ENCODE peak calls at places on chromosomes 1 and 21, in nine cellular contexts. One of them, this sample, is unnamed.

GRCh38 chr1:109762039-109762585 is 1.6 kb downstream of the EPS8L3 start:
- DNase-seq in heart left ventricle: peak; percentile 29
- DNase-seq in A673: no peak
- DNase-seq in hepatocyte: no peak
- DNase-seq in Calu3: no peak
- DNase-seq in RWPE1: no peak
- DNase-seq in CD8-positive, alpha-beta T cell: no peak
- DNase-seq in lower leg skin: no peak
- DNase-seq in progenitor cell of endocrine pancreas: no peak
- DNase-seq in this sample: no peak

GRCh38 chr1:80363689-80364475 is 1357.4 kb upstream of the ADGRL4 start:
- DNase-seq in hepatocyte: no peak
- DNase-seq in heart left ventricle: no peak
- DNase-seq in Calu3: no peak
- DNase-seq in lower leg skin: no peak
- DNase-seq in progenitor cell of endocrine pancreas: no peak
- DNase-seq in A673: no peak
- DNase-seq in RWPE1: no peak
- DNase-seq in CD8-positive, alpha-beta T cell: no peak
- DNase-seq in this sample: no peak

GRCh38 chr21:36125513-36126121 is 9.3 kb upstream of the CBR3 start:
- DNase-seq in A673: peak; percentile 60
- DNase-seq in progenitor cell of endocrine pancreas: peak; percentile 25
- DNase-seq in RWPE1: no peak
- DNase-seq in Calu3: peak; percentile 36
- DNase-seq in CD8-positive, alpha-beta T cell: peak; percentile 64
- DNase-seq in hepatocyte: peak; percentile 73
- DNase-seq in lower leg skin: no peak
- DNase-seq in heart left ventricle: no peak
- DNase-seq in this sample: no peak

GRCh38 chr1:214332950-214333798 is 52.2 kb downstream of the SMYD2 start:
- DNase-seq in lower leg skin: peak; percentile 50
- DNase-seq in A673: peak; percentile 73
- DNase-seq in CD8-positive, alpha-beta T cell: peak; percentile 43
- DNase-seq in Calu3: peak; percentile 75
- DNase-seq in progenitor cell of endocrine pancreas: peak; percentile 34
- DNase-seq in heart left ventricle: peak; percentile 65
- DNase-seq in RWPE1: peak; percentile 63
- DNase-seq in hepatocyte: peak; percentile 61
- DNase-seq in this sample: peak; percentile 88

GRCh38 chr1:145785481-145785880 is 38.4 kb downstream of the RNF115 start:
- DNase-seq in Calu3: no peak
- DNase-seq in hepatocyte: no peak
- DNase-seq in RWPE1: no peak
- DNase-seq in progenitor cell of endocrine pancreas: no peak
- DNase-seq in CD8-positive, alpha-beta T cell: no peak
- DNase-seq in heart left ventricle: no peak
- DNase-seq in A673: no peak
- DNase-seq in lower leg skin: no peak
- DNase-seq in this sample: no peak

GRCh38 chr1:179761296-179761695 is 18.2 kb downstream of the FAM163A start:
- DNase-seq in Calu3: no peak
- DNase-seq in A673: no peak
- DNase-seq in hepatocyte: no peak
- DNase-seq in progenitor cell of endocrine pancreas: no peak
- DNase-seq in CD8-positive, alpha-beta T cell: no peak
- DNase-seq in heart left ventricle: no peak
- DNase-seq in RWPE1: no peak
- DNase-seq in lower leg skin: no peak
- DNase-seq in this sample: no peak

GRCh38 chr1:205572426-205572825 is 59.4 kb downstream of the ELK4 start:
- DNase-seq in CD8-positive, alpha-beta T cell: no peak
- DNase-seq in heart left ventricle: no peak
- DNase-seq in A673: no peak
- DNase-seq in Calu3: no peak
- DNase-seq in lower leg skin: no peak
- DNase-seq in hepatocyte: no peak
- DNase-seq in RWPE1: no peak
- DNase-seq in progenitor cell of endocrine pancreas: no peak
- DNase-seq in this sample: no peak

GRCh38 chr1:5983361-5984103 is 8.7 kb downstream of the NPHP4 start:
- DNase-seq in progenitor cell of endocrine pancreas: no peak
- DNase-seq in hepatocyte: no peak
- DNase-seq in Calu3: no peak
- DNase-seq in RWPE1: peak; percentile 35
- DNase-seq in lower leg skin: no peak
- DNase-seq in CD8-positive, alpha-beta T cell: no peak
- DNase-seq in heart left ventricle: no peak
- DNase-seq in A673: no peak
- DNase-seq in this sample: no peak

GRCh38 chr1:50348449-50349241 is 74.6 kb downstream of the DMRTA2 start:
- DNase-seq in lower leg skin: peak; percentile 35
- DNase-seq in CD8-positive, alpha-beta T cell: peak; percentile 31
- DNase-seq in RWPE1: peak; percentile 80
- DNase-seq in progenitor cell of endocrine pancreas: peak; percentile 52
- DNase-seq in hepatocyte: peak; percentile 88
- DNase-seq in Calu3: peak; percentile 72
- DNase-seq in heart left ventricle: no peak
- DNase-seq in A673: peak; percentile 83
- DNase-seq in this sample: no peak

GRCh38 chr1:53503433-53503925 is 44.3 kb downstream of the DMRTB1 start:
- DNase-seq in hepatocyte: no peak
- DNase-seq in heart left ventricle: no peak
- DNase-seq in lower leg skin: no peak
- DNase-seq in progenitor cell of endocrine pancreas: no peak
- DNase-seq in CD8-positive, alpha-beta T cell: no peak
- DNase-seq in A673: no peak
- DNase-seq in Calu3: no peak
- DNase-seq in RWPE1: no peak
- DNase-seq in this sample: no peak

GRCh38 chr1:184118051-184118450 is 66.5 kb downstream of the TSEN15 start:
- DNase-seq in RWPE1: peak; percentile 81
- DNase-seq in lower leg skin: no peak
- DNase-seq in Calu3: no peak
- DNase-seq in CD8-positive, alpha-beta T cell: no peak
- DNase-seq in progenitor cell of endocrine pancreas: no peak
- DNase-seq in hepatocyte: peak; percentile 26
- DNase-seq in heart left ventricle: no peak
- DNase-seq in A673: peak; percentile 74
- DNase-seq in this sample: no peak

GRCh38 chr1:24501371-24502167 is 1.1 kb upstream of the RCAN3 start:
- DNase-seq in heart left ventricle: no peak
- DNase-seq in RWPE1: no peak
- DNase-seq in A673: no peak
- DNase-seq in lower leg skin: peak; percentile 27
- DNase-seq in progenitor cell of endocrine pancreas: no peak
- DNase-seq in CD8-positive, alpha-beta T cell: peak; percentile 37
- DNase-seq in hepatocyte: peak; percentile 36
- DNase-seq in Calu3: peak; percentile 33
- DNase-seq in this sample: no peak

GRCh38 chr1:150763631-150764223 is 1.9 kb downstream of the CTSS start:
- DNase-seq in RWPE1: no peak
- DNase-seq in Calu3: no peak
- DNase-seq in progenitor cell of endocrine pancreas: no peak
- DNase-seq in lower leg skin: no peak
- DNase-seq in hepatocyte: no peak
- DNase-seq in heart left ventricle: no peak
- DNase-seq in CD8-positive, alpha-beta T cell: no peak
- DNase-seq in A673: no peak
- DNase-seq in this sample: no peak

GRCh38 chr1:88683516-88683847 is 591 bp upstream of the PKN2 start:
- DNase-seq in A673: no peak
- DNase-seq in progenitor cell of endocrine pancreas: peak; percentile 18
- DNase-seq in CD8-positive, alpha-beta T cell: peak; percentile 58
- DNase-seq in Calu3: peak; percentile 65
- DNase-seq in heart left ventricle: peak; percentile 71
- DNase-seq in lower leg skin: peak; percentile 31
- DNase-seq in RWPE1: peak; percentile 42
- DNase-seq in hepatocyte: peak; percentile 59
- DNase-seq in this sample: no peak

GRCh38 chr1:88684482-88685238 is 587 bp downstream of the PKN2 start:
- DNase-seq in CD8-positive, alpha-beta T cell: peak; percentile 56
- DNase-seq in lower leg skin: peak; percentile 33
- DNase-seq in RWPE1: peak; percentile 63
- DNase-seq in progenitor cell of endocrine pancreas: peak; percentile 60
- DNase-seq in heart left ventricle: peak; percentile 85
- DNase-seq in hepatocyte: peak; percentile 84
- DNase-seq in Calu3: peak; percentile 77
- DNase-seq in A673: peak; percentile 90
- DNase-seq in this sample: peak; percentile 85

GRCh38 chr1:88685239-88685604 is 1.1 kb downstream of the PKN2 start:
- DNase-seq in RWPE1: no peak
- DNase-seq in hepatocyte: peak; percentile 8
- DNase-seq in heart left ventricle: no peak
- DNase-seq in progenitor cell of endocrine pancreas: no peak
- DNase-seq in A673: no peak
- DNase-seq in Calu3: no peak
- DNase-seq in lower leg skin: no peak
- DNase-seq in CD8-positive, alpha-beta T cell: no peak
- DNase-seq in this sample: no peak

GRCh38 chr1:88681223-88681622 is 2.9 kb upstream of the PKN2 start:
- DNase-seq in progenitor cell of endocrine pancreas: no peak
- DNase-seq in hepatocyte: no peak
- DNase-seq in CD8-positive, alpha-beta T cell: no peak
- DNase-seq in heart left ventricle: no peak
- DNase-seq in A673: no peak
- DNase-seq in Calu3: no peak
- DNase-seq in RWPE1: no peak
- DNase-seq in lower leg skin: no peak
- DNase-seq in this sample: no peak

DNA sequence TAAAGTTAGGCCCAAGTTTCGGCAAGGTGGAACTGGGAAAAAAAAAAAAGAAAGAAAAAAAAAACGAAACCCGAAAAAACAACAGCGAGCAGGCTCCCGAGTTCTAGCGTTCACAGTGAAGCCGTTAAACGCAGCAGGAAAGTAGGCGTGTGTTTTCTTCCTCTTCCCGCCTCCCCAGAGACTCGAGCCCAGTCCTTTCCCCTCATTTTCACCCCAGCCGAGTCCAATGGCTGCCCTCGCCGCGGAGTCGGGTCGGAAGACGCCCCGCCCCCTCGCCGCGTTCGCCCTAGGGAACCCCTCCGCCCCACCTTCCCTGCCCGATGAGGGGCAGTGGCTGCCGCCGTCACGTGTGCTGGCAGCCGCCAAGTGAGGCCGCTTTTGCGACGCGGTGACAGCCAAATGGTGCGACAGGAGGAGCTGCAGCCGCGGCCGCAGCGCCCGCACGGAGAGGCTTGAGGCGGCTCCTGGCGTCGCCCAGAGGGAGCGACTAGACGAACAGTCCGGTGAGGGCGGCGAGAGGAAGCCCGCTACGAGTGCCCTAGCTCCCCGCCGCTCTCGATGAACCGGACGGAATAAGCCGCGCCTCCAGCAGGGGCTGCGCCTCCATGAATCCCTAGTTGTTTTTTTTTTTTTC is at the start of gene PKN2:
- DNase-seq in RWPE1: peak; percentile 96
- DNase-seq in heart left ventricle: peak; percentile 99
- DNase-seq in hepatocyte: peak; percentile 100
- DNase-seq in Calu3: peak; percentile 98
- DNase-seq in A673: peak; percentile 100
- DNase-seq in lower leg skin: peak; percentile 96
- DNase-seq in CD8-positive, alpha-beta T cell: peak; percentile 96
- DNase-seq in progenitor cell of endocrine pancreas: peak; percentile 94
- DNase-seq in this sample: peak; percentile 99
- TF ChIP-seq CTCF in RWPE1: no peak
- TF ChIP-seq CTCF in heart left ventricle: peak; percentile 26
- TF ChIP-seq CTCF in hepatocyte: peak; percentile 16
- TF ChIP-seq CTCF in Calu3: no peak
- TF ChIP-seq CTCF in A673: peak; percentile 25
- TF ChIP-seq CTCF in lower leg skin: no peak
- TF ChIP-seq CTCF in CD8-positive, alpha-beta T cell: peak; percentile 16
- TF ChIP-seq CTCF in progenitor cell of endocrine pancreas: peak; percentile 21
- TF ChIP-seq CTCF in this sample: peak; percentile 28

GRCh38 chr1:246647113-246647512 is 77.1 kb upstream of the SCCPDH start:
- DNase-seq in heart left ventricle: peak; percentile 81
- DNase-seq in CD8-positive, alpha-beta T cell: no peak
- DNase-seq in progenitor cell of endocrine pancreas: peak; percentile 13
- DNase-seq in lower leg skin: peak; percentile 23
- DNase-seq in Calu3: no peak
- DNase-seq in hepatocyte: peak; percentile 62
- DNase-seq in A673: peak; percentile 94
- DNase-seq in RWPE1: no peak
- DNase-seq in this sample: no peak
- TF ChIP-seq CTCF in heart left ventricle: peak; percentile 59
- TF ChIP-seq CTCF in CD8-positive, alpha-beta T cell: no peak
- TF ChIP-seq CTCF in progenitor cell of endocrine pancreas: peak; percentile 62
- TF ChIP-seq CTCF in lower leg skin: no peak
- TF ChIP-seq CTCF in Calu3: no peak
- TF ChIP-seq CTCF in hepatocyte: peak; percentile 45
- TF ChIP-seq CTCF in A673: peak; percentile 89
- TF ChIP-seq CTCF in RWPE1: no peak
- TF ChIP-seq CTCF in this sample: peak; percentile 75

GRCh38 chr1:3417954-3418353 is 36.5 kb upstream of the ARHGEF16 start:
- DNase-seq in lower leg skin: no peak
- DNase-seq in CD8-positive, alpha-beta T cell: no peak
- DNase-seq in progenitor cell of endocrine pancreas: no peak
- DNase-seq in A673: no peak
- DNase-seq in RWPE1: no peak
- DNase-seq in heart left ventricle: no peak
- DNase-seq in hepatocyte: peak; percentile 75
- DNase-seq in Calu3: no peak
- DNase-seq in this sample: no peak

GRCh38 chr1:3417082-3417728 is 37.3 kb upstream of the ARHGEF16 start:
- DNase-seq in hepatocyte: no peak
- DNase-seq in RWPE1: no peak
- DNase-seq in lower leg skin: no peak
- DNase-seq in A673: no peak
- DNase-seq in heart left ventricle: no peak
- DNase-seq in progenitor cell of endocrine pancreas: no peak
- DNase-seq in Calu3: no peak
- DNase-seq in CD8-positive, alpha-beta T cell: no peak
- DNase-seq in this sample: no peak

GRCh38 chr1:3420218-3420951 is 34.1 kb upstream of the ARHGEF16 start:
- DNase-seq in RWPE1: no peak
- DNase-seq in CD8-positive, alpha-beta T cell: no peak
- DNase-seq in hepatocyte: no peak
- DNase-seq in progenitor cell of endocrine pancreas: no peak
- DNase-seq in lower leg skin: no peak
- DNase-seq in Calu3: no peak
- DNase-seq in heart left ventricle: no peak
- DNase-seq in A673: no peak
- DNase-seq in this sample: no peak

GRCh38 chr1:3419415-3420204 is 34.9 kb upstream of the ARHGEF16 start:
- DNase-seq in progenitor cell of endocrine pancreas: no peak
- DNase-seq in lower leg skin: no peak
- DNase-seq in CD8-positive, alpha-beta T cell: no peak
- DNase-seq in heart left ventricle: no peak
- DNase-seq in Calu3: peak; percentile 38
- DNase-seq in A673: no peak
- DNase-seq in hepatocyte: no peak
- DNase-seq in RWPE1: peak; percentile 41
- DNase-seq in this sample: no peak

GRCh38 chr1:3418600-3418999 is 35.9 kb upstream of the ARHGEF16 start:
- DNase-seq in lower leg skin: no peak
- DNase-seq in A673: no peak
- DNase-seq in hepatocyte: no peak
- DNase-seq in Calu3: no peak
- DNase-seq in progenitor cell of endocrine pancreas: no peak
- DNase-seq in CD8-positive, alpha-beta T cell: no peak
- DNase-seq in heart left ventricle: no peak
- DNase-seq in RWPE1: no peak
- DNase-seq in this sample: no peak
- TF ChIP-seq CTCF in lower leg skin: no peak
- TF ChIP-seq CTCF in A673: no peak
- TF ChIP-seq CTCF in hepatocyte: no peak
- TF ChIP-seq CTCF in Calu3: no peak
- TF ChIP-seq CTCF in progenitor cell of endocrine pancreas: no peak
- TF ChIP-seq CTCF in CD8-positive, alpha-beta T cell: no peak
- TF ChIP-seq CTCF in heart left ventricle: no peak
- TF ChIP-seq CTCF in RWPE1: no peak
- TF ChIP-seq CTCF in this sample: no peak

GRCh38 chr1:9687876-9688582 is 36.5 kb downstream of the PIK3CD start:
- DNase-seq in Calu3: no peak
- DNase-seq in A673: peak; percentile 36
- DNase-seq in RWPE1: no peak
- DNase-seq in hepatocyte: peak; percentile 38
- DNase-seq in progenitor cell of endocrine pancreas: peak; percentile 14
- DNase-seq in heart left ventricle: no peak
- DNase-seq in CD8-positive, alpha-beta T cell: no peak
- DNase-seq in lower leg skin: no peak
- DNase-seq in this sample: no peak
- TF ChIP-seq CTCF in Calu3: no peak
- TF ChIP-seq CTCF in A673: no peak
- TF ChIP-seq CTCF in RWPE1: no peak
- TF ChIP-seq CTCF in hepatocyte: no peak
- TF ChIP-seq CTCF in progenitor cell of endocrine pancreas: no peak
- TF ChIP-seq CTCF in heart left ventricle: no peak
- TF ChIP-seq CTCF in CD8-positive, alpha-beta T cell: no peak
- TF ChIP-seq CTCF in lower leg skin: no peak
- TF ChIP-seq CTCF in this sample: no peak

This sample was measured in osteocyte.